ENCODE peak calls at places on chromosomes 16 and 17, in five cellular contexts. One of them, this sample, is unnamed.

GRCh38 chr17:76475302-76475701 is 7.9 kb downstream of the AANAT start:
- DNase-seq in iPS-NIHi11: no peak
- DNase-seq in stimulated activated CD4-positive, alpha-beta T cell treated with anti-CD3 and anti-CD28 coated beads, Interleukin-15, amount 100 ng/mL, for 1 hour: no peak
- DNase-seq in activated CD8-positive, alpha-beta memory T cell treated with anti-CD3 and anti-CD28 coated beads for 4 hours: no peak
- DNase-seq in ascending aorta: no peak
- DNase-seq in this sample: no peak

GRCh38 chr16:57871457-57871856 is 69.2 kb upstream of the KIFC3 start:
- DNase-seq in iPS-NIHi11: no peak
- DNase-seq in stimulated activated CD4-positive, alpha-beta T cell treated with anti-CD3 and anti-CD28 coated beads, Interleukin-15, amount 100 ng/mL, for 1 hour: no peak
- DNase-seq in activated CD8-positive, alpha-beta memory T cell treated with anti-CD3 and anti-CD28 coated beads for 4 hours: no peak
- DNase-seq in ascending aorta: no peak
- DNase-seq in this sample: no peak

GRCh38 chr16:67652578-67653130 is 7.4 kb downstream of the ACD start:
- DNase-seq in iPS-NIHi11: peak
- DNase-seq in stimulated activated CD4-positive, alpha-beta T cell treated with anti-CD3 and anti-CD28 coated beads, Interleukin-15, amount 100 ng/mL, for 1 hour: no peak
- DNase-seq in activated CD8-positive, alpha-beta memory T cell treated with anti-CD3 and anti-CD28 coated beads for 4 hours: no peak
- DNase-seq in ascending aorta: no peak
- DNase-seq in this sample: no peak

GRCh38 chr16:89123001-89123830 is 29.6 kb downstream of the ACSF3 start:
- DNase-seq in iPS-NIHi11: no peak
- DNase-seq in stimulated activated CD4-positive, alpha-beta T cell treated with anti-CD3 and anti-CD28 coated beads, Interleukin-15, amount 100 ng/mL, for 1 hour: no peak
- DNase-seq in activated CD8-positive, alpha-beta memory T cell treated with anti-CD3 and anti-CD28 coated beads for 4 hours: no peak
- DNase-seq in ascending aorta: no peak
- DNase-seq in this sample: peak

GRCh38 chr16:1037023-1037933 is 35.3 kb upstream of the SSTR5 start:
- DNase-seq in iPS-NIHi11: no peak
- DNase-seq in stimulated activated CD4-positive, alpha-beta T cell treated with anti-CD3 and anti-CD28 coated beads, Interleukin-15, amount 100 ng/mL, for 1 hour: no peak
- DNase-seq in activated CD8-positive, alpha-beta memory T cell treated with anti-CD3 and anti-CD28 coated beads for 4 hours: no peak
- DNase-seq in ascending aorta: no peak
- DNase-seq in this sample: no peak

GRCh38 chr17:81315170-81315884 is 20.2 kb upstream of the SLC38A10 start:
- DNase-seq in iPS-NIHi11: no peak
- DNase-seq in stimulated activated CD4-positive, alpha-beta T cell treated with anti-CD3 and anti-CD28 coated beads, Interleukin-15, amount 100 ng/mL, for 1 hour: no peak
- DNase-seq in activated CD8-positive, alpha-beta memory T cell treated with anti-CD3 and anti-CD28 coated beads for 4 hours: no peak
- DNase-seq in ascending aorta: no peak
- DNase-seq in this sample: no peak

GRCh38 chr16:4698321-4699029 is 5.1 kb downstream of the NUDT16L1 start:
- DNase-seq in iPS-NIHi11: peak
- DNase-seq in stimulated activated CD4-positive, alpha-beta T cell treated with anti-CD3 and anti-CD28 coated beads, Interleukin-15, amount 100 ng/mL, for 1 hour: no peak
- DNase-seq in activated CD8-positive, alpha-beta memory T cell treated with anti-CD3 and anti-CD28 coated beads for 4 hours: no peak
- DNase-seq in ascending aorta: no peak
- DNase-seq in this sample: no peak

GRCh38 chr17:557371-557770 is 157.3 kb downstream of the VPS53 start:
- DNase-seq in iPS-NIHi11: no peak
- DNase-seq in stimulated activated CD4-positive, alpha-beta T cell treated with anti-CD3 and anti-CD28 coated beads, Interleukin-15, amount 100 ng/mL, for 1 hour: no peak
- DNase-seq in activated CD8-positive, alpha-beta memory T cell treated with anti-CD3 and anti-CD28 coated beads for 4 hours: no peak
- DNase-seq in ascending aorta: no peak
- DNase-seq in this sample: no peak

GRCh38 chr16:84739349-84740124 is 39.7 kb downstream of the USP10 start:
- DNase-seq in iPS-NIHi11: no peak
- DNase-seq in stimulated activated CD4-positive, alpha-beta T cell treated with anti-CD3 and anti-CD28 coated beads, Interleukin-15, amount 100 ng/mL, for 1 hour: no peak
- DNase-seq in activated CD8-positive, alpha-beta memory T cell treated with anti-CD3 and anti-CD28 coated beads for 4 hours: no peak
- DNase-seq in ascending aorta: no peak
- DNase-seq in this sample: no peak

GRCh38 chr17:33935822-33936221 is 319.3 kb upstream of the CCL2 start:
- DNase-seq in iPS-NIHi11: no peak
- DNase-seq in stimulated activated CD4-positive, alpha-beta T cell treated with anti-CD3 and anti-CD28 coated beads, Interleukin-15, amount 100 ng/mL, for 1 hour: no peak
- DNase-seq in activated CD8-positive, alpha-beta memory T cell treated with anti-CD3 and anti-CD28 coated beads for 4 hours: no peak
- DNase-seq in ascending aorta: no peak
- DNase-seq in this sample: no peak

GRCh38 chr17:17942846-17943245 is 29.4 kb downstream of the TOM1L2 start:
- DNase-seq in iPS-NIHi11: no peak
- DNase-seq in stimulated activated CD4-positive, alpha-beta T cell treated with anti-CD3 and anti-CD28 coated beads, Interleukin-15, amount 100 ng/mL, for 1 hour: no peak
- DNase-seq in activated CD8-positive, alpha-beta memory T cell treated with anti-CD3 and anti-CD28 coated beads for 4 hours: no peak
- DNase-seq in ascending aorta: no peak
- DNase-seq in this sample: no peak

GRCh38 chr17:15036238-15036637 is 228.9 kb downstream of the PMP22 start:
- DNase-seq in iPS-NIHi11: no peak
- DNase-seq in stimulated activated CD4-positive, alpha-beta T cell treated with anti-CD3 and anti-CD28 coated beads, Interleukin-15, amount 100 ng/mL, for 1 hour: no peak
- DNase-seq in activated CD8-positive, alpha-beta memory T cell treated with anti-CD3 and anti-CD28 coated beads for 4 hours: no peak
- DNase-seq in ascending aorta: no peak
- DNase-seq in this sample: no peak

GRCh38 chr16:64489449-64489848 is 632.4 kb downstream of the CDH11 start:
- DNase-seq in iPS-NIHi11: no peak
- DNase-seq in stimulated activated CD4-positive, alpha-beta T cell treated with anti-CD3 and anti-CD28 coated beads, Interleukin-15, amount 100 ng/mL, for 1 hour: no peak
- DNase-seq in activated CD8-positive, alpha-beta memory T cell treated with anti-CD3 and anti-CD28 coated beads for 4 hours: no peak
- DNase-seq in ascending aorta: no peak
- DNase-seq in this sample: no peak

GRCh38 chr17:77886387-77886728 is 72.1 kb upstream of the TNRC6C start:
- DNase-seq in iPS-NIHi11: no peak
- DNase-seq in stimulated activated CD4-positive, alpha-beta T cell treated with anti-CD3 and anti-CD28 coated beads, Interleukin-15, amount 100 ng/mL, for 1 hour: no peak
- DNase-seq in activated CD8-positive, alpha-beta memory T cell treated with anti-CD3 and anti-CD28 coated beads for 4 hours: no peak
- DNase-seq in ascending aorta: no peak
- DNase-seq in this sample: no peak

GRCh38 chr16:88052661-88053060 is 101.4 kb downstream of the BANP start:
- DNase-seq in iPS-NIHi11: no peak
- DNase-seq in stimulated activated CD4-positive, alpha-beta T cell treated with anti-CD3 and anti-CD28 coated beads, Interleukin-15, amount 100 ng/mL, for 1 hour: no peak
- DNase-seq in activated CD8-positive, alpha-beta memory T cell treated with anti-CD3 and anti-CD28 coated beads for 4 hours: no peak
- DNase-seq in ascending aorta: no peak
- DNase-seq in this sample: no peak

GRCh38 chr16:85963746-85964370 is 64.9 kb downstream of the IRF8 start:
- DNase-seq in iPS-NIHi11: no peak
- DNase-seq in stimulated activated CD4-positive, alpha-beta T cell treated with anti-CD3 and anti-CD28 coated beads, Interleukin-15, amount 100 ng/mL, for 1 hour: no peak
- DNase-seq in activated CD8-positive, alpha-beta memory T cell treated with anti-CD3 and anti-CD28 coated beads for 4 hours: no peak
- DNase-seq in ascending aorta: no peak
- DNase-seq in this sample: no peak

GRCh38 chr16:51440096-51440495 is 289.0 kb upstream of the SALL1 start:
- DNase-seq in iPS-NIHi11: no peak
- DNase-seq in stimulated activated CD4-positive, alpha-beta T cell treated with anti-CD3 and anti-CD28 coated beads, Interleukin-15, amount 100 ng/mL, for 1 hour: no peak
- DNase-seq in activated CD8-positive, alpha-beta memory T cell treated with anti-CD3 and anti-CD28 coated beads for 4 hours: no peak
- DNase-seq in ascending aorta: no peak
- DNase-seq in this sample: no peak

GRCh38 chr16:51388516-51388951 is 237.5 kb upstream of the SALL1 start:
- DNase-seq in iPS-NIHi11: no peak
- DNase-seq in stimulated activated CD4-positive, alpha-beta T cell treated with anti-CD3 and anti-CD28 coated beads, Interleukin-15, amount 100 ng/mL, for 1 hour: no peak
- DNase-seq in activated CD8-positive, alpha-beta memory T cell treated with anti-CD3 and anti-CD28 coated beads for 4 hours: no peak
- DNase-seq in ascending aorta: no peak
- DNase-seq in this sample: no peak

GRCh38 chr16:88536510-88536909 is 33.7 kb upstream of the ZC3H18 start:
- DNase-seq in iPS-NIHi11: no peak
- DNase-seq in stimulated activated CD4-positive, alpha-beta T cell treated with anti-CD3 and anti-CD28 coated beads, Interleukin-15, amount 100 ng/mL, for 1 hour: no peak
- DNase-seq in activated CD8-positive, alpha-beta memory T cell treated with anti-CD3 and anti-CD28 coated beads for 4 hours: no peak
- DNase-seq in ascending aorta: no peak
- DNase-seq in this sample: no peak